ENCODE peak calls at places on chromosome 12, in ten cellular contexts. One of them, this sample, is unnamed.

GRCh38 chr12:68557011-68557715 is 53.5 kb upstream of the RAP1B start:
- DNase-seq in fibroblast of the aortic adventitia: peak; percentile 91
- DNase-seq in foreskin fibroblast: peak; percentile 78
- DNase-seq in GM12878: no peak
- DNase-seq in Peyer's patch: no peak
- DNase-seq in AG10803: peak; percentile 88
- DNase-seq in K562: no peak
- DNase-seq in neural progenitor cell: peak; percentile 10
- DNase-seq in mammary epithelial cell: peak; percentile 52
- DNase-seq in GM06990: no peak
- DNase-seq in this sample: peak; percentile 79

GRCh38 chr12:116146386-116146785 is 131.1 kb downstream of the MED13L start:
- DNase-seq in foreskin fibroblast: no peak
- DNase-seq in fibroblast of the aortic adventitia: no peak
- DNase-seq in AG10803: no peak
- DNase-seq in Peyer's patch: no peak
- DNase-seq in mammary epithelial cell: no peak
- DNase-seq in K562: no peak
- DNase-seq in GM12878: no peak
- DNase-seq in GM06990: no peak
- DNase-seq in neural progenitor cell: no peak
- DNase-seq in this sample: no peak

GRCh38 chr12:68805592-68806120 is 2.3 kb upstream of the MDM2 start:
- DNase-seq in mammary epithelial cell: peak; percentile 71
- DNase-seq in GM06990: no peak
- DNase-seq in AG10803: peak; percentile 50
- DNase-seq in K562: no peak
- DNase-seq in Peyer's patch: no peak
- DNase-seq in fibroblast of the aortic adventitia: no peak
- DNase-seq in foreskin fibroblast: no peak
- DNase-seq in GM12878: no peak
- DNase-seq in neural progenitor cell: no peak
- DNase-seq in this sample: peak; percentile 72

GRCh38 chr12:41979574-41979973 is 165.1 kb downstream of the GXYLT1 start:
- DNase-seq in foreskin fibroblast: no peak
- DNase-seq in fibroblast of the aortic adventitia: no peak
- DNase-seq in mammary epithelial cell: no peak
- DNase-seq in AG10803: no peak
- DNase-seq in K562: no peak
- DNase-seq in GM12878: no peak
- DNase-seq in Peyer's patch: no peak
- DNase-seq in GM06990: no peak
- DNase-seq in neural progenitor cell: no peak
- DNase-seq in this sample: no peak

GRCh38 chr12:19507823-19508222 is 68.5 kb downstream of the AEBP2 start:
- DNase-seq in foreskin fibroblast: no peak
- DNase-seq in K562: no peak
- DNase-seq in neural progenitor cell: no peak
- DNase-seq in GM12878: no peak
- DNase-seq in GM06990: no peak
- DNase-seq in Peyer's patch: no peak
- DNase-seq in AG10803: peak; percentile 57
- DNase-seq in fibroblast of the aortic adventitia: peak; percentile 64
- DNase-seq in mammary epithelial cell: peak; percentile 16
- DNase-seq in this sample: no peak

GRCh38 chr12:92138144-92138543 is 7.5 kb downstream of the BTG1 start:
- DNase-seq in GM12878: no peak
- DNase-seq in neural progenitor cell: no peak
- DNase-seq in foreskin fibroblast: no peak
- DNase-seq in K562: no peak
- DNase-seq in Peyer's patch: no peak
- DNase-seq in GM06990: no peak
- DNase-seq in AG10803: no peak
- DNase-seq in fibroblast of the aortic adventitia: peak; percentile 17
- DNase-seq in mammary epithelial cell: peak; percentile 81
- DNase-seq in this sample: peak; percentile 94

GRCh38 chr12:26728205-26729050 is 104.6 kb downstream of the ITPR2 start:
- DNase-seq in AG10803: no peak
- DNase-seq in fibroblast of the aortic adventitia: no peak
- DNase-seq in K562: no peak
- DNase-seq in mammary epithelial cell: no peak
- DNase-seq in Peyer's patch: no peak
- DNase-seq in GM12878: peak; percentile 76
- DNase-seq in neural progenitor cell: no peak
- DNase-seq in GM06990: peak; percentile 62
- DNase-seq in foreskin fibroblast: no peak
- DNase-seq in this sample: no peak

GRCh38 chr12:107396991-107397390 is 288.6 kb upstream of the PWP1 start:
- DNase-seq in Peyer's patch: no peak
- DNase-seq in GM06990: no peak
- DNase-seq in K562: no peak
- DNase-seq in GM12878: no peak
- DNase-seq in AG10803: peak; percentile 23
- DNase-seq in foreskin fibroblast: no peak
- DNase-seq in mammary epithelial cell: peak; percentile 68
- DNase-seq in neural progenitor cell: no peak
- DNase-seq in fibroblast of the aortic adventitia: peak; percentile 49
- DNase-seq in this sample: peak; percentile 90

GRCh38 chr12:102478416-102479098 is 1.8 kb downstream of the IGF1 start:
- DNase-seq in fibroblast of the aortic adventitia: no peak
- DNase-seq in Peyer's patch: no peak
- DNase-seq in mammary epithelial cell: peak; percentile 6
- DNase-seq in GM06990: peak; percentile 48
- DNase-seq in GM12878: peak; percentile 82
- DNase-seq in foreskin fibroblast: no peak
- DNase-seq in neural progenitor cell: peak; percentile 64
- DNase-seq in AG10803: no peak
- DNase-seq in K562: no peak
- DNase-seq in this sample: no peak

GRCh38 chr12:89775336-89776005 is 66.8 kb upstream of the ATP2B1 start:
- DNase-seq in GM06990: no peak
- DNase-seq in K562: no peak
- DNase-seq in GM12878: no peak
- DNase-seq in fibroblast of the aortic adventitia: peak; percentile 18
- DNase-seq in foreskin fibroblast: no peak
- DNase-seq in mammary epithelial cell: peak; percentile 23
- DNase-seq in neural progenitor cell: no peak
- DNase-seq in AG10803: peak; percentile 32
- DNase-seq in Peyer's patch: no peak
- DNase-seq in this sample: no peak

GRCh38 chr12:103884316-103884715 is 43.3 kb upstream of the NT5DC3 start:
- DNase-seq in GM06990: no peak
- DNase-seq in K562: no peak
- DNase-seq in foreskin fibroblast: peak; percentile 41
- DNase-seq in GM12878: no peak
- DNase-seq in mammary epithelial cell: peak; percentile 16
- DNase-seq in Peyer's patch: no peak
- DNase-seq in fibroblast of the aortic adventitia: peak; percentile 85
- DNase-seq in AG10803: peak; percentile 76
- DNase-seq in neural progenitor cell: peak; percentile 23
- DNase-seq in this sample: peak; percentile 71

GRCh38 chr12:114888928-114889327 is 205.0 kb upstream of the TBX3 start:
- DNase-seq in K562: no peak
- DNase-seq in GM12878: no peak
- DNase-seq in foreskin fibroblast: no peak
- DNase-seq in mammary epithelial cell: no peak
- DNase-seq in AG10803: no peak
- DNase-seq in neural progenitor cell: no peak
- DNase-seq in Peyer's patch: no peak
- DNase-seq in fibroblast of the aortic adventitia: no peak
- DNase-seq in GM06990: no peak
- DNase-seq in this sample: no peak

GRCh38 chr12:91335724-91336123 is 153.1 kb upstream of the DCN start:
- DNase-seq in fibroblast of the aortic adventitia: no peak
- DNase-seq in GM06990: no peak
- DNase-seq in AG10803: peak; percentile 78
- DNase-seq in foreskin fibroblast: peak; percentile 42
- DNase-seq in neural progenitor cell: no peak
- DNase-seq in mammary epithelial cell: no peak
- DNase-seq in K562: no peak
- DNase-seq in GM12878: no peak
- DNase-seq in Peyer's patch: no peak
- DNase-seq in this sample: no peak

GRCh38 chr12:25689996-25690501 is 137.0 kb upstream of the LMNTD1 start:
- DNase-seq in GM06990: no peak
- DNase-seq in AG10803: peak; percentile 65
- DNase-seq in foreskin fibroblast: peak; percentile 45
- DNase-seq in GM12878: no peak
- DNase-seq in fibroblast of the aortic adventitia: peak; percentile 22
- DNase-seq in mammary epithelial cell: peak; percentile 71
- DNase-seq in Peyer's patch: no peak
- DNase-seq in K562: no peak
- DNase-seq in neural progenitor cell: no peak
- DNase-seq in this sample: peak; percentile 53

DNA sequence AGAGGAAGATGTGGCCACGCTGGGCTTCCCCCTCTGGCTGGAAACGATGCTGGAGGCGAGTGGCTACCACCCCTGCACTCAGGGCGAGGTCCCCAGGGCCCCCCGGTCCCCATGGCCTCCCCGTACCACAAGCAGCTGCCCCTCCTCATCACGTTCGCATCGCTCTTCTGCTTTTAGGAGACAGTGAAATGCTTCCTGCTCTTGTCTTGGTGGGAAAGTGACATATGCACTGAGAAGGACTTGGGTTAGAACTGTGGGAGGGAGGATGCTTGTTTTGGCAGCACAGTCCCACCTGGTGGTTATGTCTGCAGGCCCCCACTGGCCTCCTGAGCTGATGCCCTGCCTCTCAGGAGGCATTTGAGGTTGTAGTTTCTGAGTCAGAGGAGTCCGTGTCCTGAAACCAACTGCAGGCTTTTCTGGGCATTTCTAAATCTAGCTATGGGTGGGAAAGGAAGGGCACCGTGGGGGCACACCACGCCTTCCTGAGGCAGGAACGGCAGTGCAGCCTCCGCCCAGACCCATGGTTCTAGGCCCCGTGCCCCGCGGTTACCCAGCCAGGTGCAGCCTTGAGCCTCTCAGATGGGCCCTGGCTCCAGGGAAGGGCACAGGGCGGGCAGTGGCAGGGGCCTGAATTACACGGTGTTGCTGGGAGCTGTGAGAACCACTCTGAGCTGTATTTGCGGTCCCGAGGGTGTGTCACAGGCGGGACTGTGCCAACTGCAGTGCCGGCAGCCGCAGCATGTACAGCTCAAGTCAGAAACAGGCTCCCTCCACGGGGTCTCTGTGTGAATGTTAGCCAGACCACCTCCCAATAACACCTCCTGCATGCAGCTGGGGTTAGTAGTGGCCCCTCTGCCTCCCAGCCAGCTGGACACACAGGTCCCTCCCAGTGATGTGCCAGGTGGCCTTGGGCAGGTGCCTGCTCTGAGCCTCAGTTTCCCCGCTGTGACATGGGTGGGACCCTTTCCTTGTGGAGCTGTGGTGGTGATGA is 139.5 kb downstream of the ADGRD1 start:
- DNase-seq in K562: no peak
- DNase-seq in neural progenitor cell: no peak
- DNase-seq in AG10803: no peak
- DNase-seq in Peyer's patch: peak; percentile 34
- DNase-seq in GM12878: peak; percentile 98
- DNase-seq in GM06990: peak; percentile 50
- DNase-seq in fibroblast of the aortic adventitia: no peak
- DNase-seq in mammary epithelial cell: peak; percentile 1
- DNase-seq in foreskin fibroblast: no peak
- DNase-seq in this sample: no peak
- TF ChIP-seq CTCF in K562: no peak
- TF ChIP-seq CTCF in neural progenitor cell: no peak
- TF ChIP-seq CTCF in AG10803: no peak
- TF ChIP-seq CTCF in Peyer's patch: no peak
- TF ChIP-seq CTCF in GM12878: peak; percentile 36
- TF ChIP-seq CTCF in GM06990: peak; percentile 25
- TF ChIP-seq CTCF in fibroblast of the aortic adventitia: no peak
- TF ChIP-seq CTCF in mammary epithelial cell: no peak
- TF ChIP-seq CTCF in foreskin fibroblast: no peak
- TF ChIP-seq CTCF in this sample: no peak

DNA sequence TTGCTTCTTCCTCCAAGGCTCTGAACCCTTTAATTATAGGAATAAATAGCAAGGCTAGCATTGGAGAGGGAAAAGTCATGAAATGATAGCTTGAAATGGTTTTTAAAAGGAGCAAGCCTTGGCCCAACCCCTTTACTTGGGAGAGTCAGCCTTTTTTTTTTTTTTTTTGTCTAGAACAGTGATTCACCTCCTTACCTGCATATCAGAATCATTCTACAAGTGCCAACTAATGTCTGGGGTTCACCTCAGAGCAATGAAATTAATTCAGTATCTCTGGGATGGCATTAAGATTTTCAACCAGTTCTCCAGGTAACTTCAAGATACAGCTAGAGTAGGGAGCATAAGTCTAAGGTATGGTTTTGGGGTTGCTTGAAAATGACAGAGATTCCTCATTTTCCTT is 41.3 kb upstream of the TMTC2 start:
- DNase-seq in GM12878: no peak
- DNase-seq in neural progenitor cell: no peak
- DNase-seq in fibroblast of the aortic adventitia: no peak
- DNase-seq in K562: no peak
- DNase-seq in foreskin fibroblast: no peak
- DNase-seq in Peyer's patch: no peak
- DNase-seq in GM06990: no peak
- DNase-seq in AG10803: no peak
- DNase-seq in mammary epithelial cell: peak; percentile 62
- DNase-seq in this sample: peak; percentile 66
- TF ChIP-seq CTCF in GM12878: no peak
- TF ChIP-seq CTCF in neural progenitor cell: no peak
- TF ChIP-seq CTCF in fibroblast of the aortic adventitia: no peak
- TF ChIP-seq CTCF in K562: no peak
- TF ChIP-seq CTCF in foreskin fibroblast: no peak
- TF ChIP-seq CTCF in Peyer's patch: no peak
- TF ChIP-seq CTCF in GM06990: no peak
- TF ChIP-seq CTCF in AG10803: no peak
- TF ChIP-seq CTCF in mammary epithelial cell: no peak
- TF ChIP-seq CTCF in this sample: no peak

DNA sequence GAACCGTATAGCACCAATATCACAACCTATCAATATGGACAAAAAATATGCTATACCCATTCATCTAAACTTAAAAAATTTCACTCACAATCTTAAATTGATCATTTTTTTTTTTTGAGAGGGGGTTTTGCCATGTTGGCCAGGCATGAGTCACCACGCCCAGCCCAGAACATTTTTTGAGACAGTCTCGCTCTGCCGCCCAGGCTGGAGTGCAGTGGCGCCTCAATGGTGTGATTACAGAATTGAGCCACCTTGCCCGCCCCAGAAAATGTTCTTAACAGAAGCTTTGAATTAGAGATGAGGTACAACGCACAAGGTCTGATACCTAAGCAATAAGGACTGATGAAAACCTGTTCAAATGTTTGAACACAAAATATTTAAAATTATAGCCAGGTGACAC is 15.8 kb upstream of the ATP5F1B start:
- DNase-seq in mammary epithelial cell: no peak
- DNase-seq in AG10803: no peak
- DNase-seq in GM06990: no peak
- DNase-seq in fibroblast of the aortic adventitia: no peak
- DNase-seq in neural progenitor cell: no peak
- DNase-seq in GM12878: no peak
- DNase-seq in foreskin fibroblast: no peak
- DNase-seq in Peyer's patch: no peak
- DNase-seq in K562: no peak
- DNase-seq in this sample: no peak
- TF ChIP-seq CTCF in mammary epithelial cell: no peak
- TF ChIP-seq CTCF in AG10803: no peak
- TF ChIP-seq CTCF in GM06990: no peak
- TF ChIP-seq CTCF in fibroblast of the aortic adventitia: no peak
- TF ChIP-seq CTCF in neural progenitor cell: no peak
- TF ChIP-seq CTCF in GM12878: no peak
- TF ChIP-seq CTCF in foreskin fibroblast: no peak
- TF ChIP-seq CTCF in Peyer's patch: no peak
- TF ChIP-seq CTCF in K562: no peak
- TF ChIP-seq CTCF in this sample: no peak

GRCh38 chr12:6963016-6963731 is 7.3 kb downstream of the PHB2 start:
- DNase-seq in K562: no peak
- DNase-seq in foreskin fibroblast: no peak
- DNase-seq in neural progenitor cell: no peak
- DNase-seq in mammary epithelial cell: peak; percentile 87
- DNase-seq in Peyer's patch: peak; percentile 95
- DNase-seq in GM12878: no peak
- DNase-seq in fibroblast of the aortic adventitia: no peak
- DNase-seq in GM06990: no peak
- DNase-seq in AG10803: no peak
- DNase-seq in this sample: peak; percentile 95
- TF ChIP-seq CTCF in K562: no peak
- TF ChIP-seq CTCF in foreskin fibroblast: no peak
- TF ChIP-seq CTCF in neural progenitor cell: no peak
- TF ChIP-seq CTCF in mammary epithelial cell: no peak
- TF ChIP-seq CTCF in Peyer's patch: peak; percentile 56
- TF ChIP-seq CTCF in GM12878: no peak
- TF ChIP-seq CTCF in fibroblast of the aortic adventitia: no peak
- TF ChIP-seq CTCF in GM06990: no peak
- TF ChIP-seq CTCF in AG10803: no peak
- TF ChIP-seq CTCF in this sample: peak; percentile 41